ENCODE peak calls at places on chromosomes 1 and 21, in five cellular contexts. One of them, this sample, is unnamed.

GRCh38 chr1:247332215-247332900 is 691 bp upstream of the ZNF496 start:
- DNase-seq in GM12892: peak
- DNase-seq in HepG2: no peak
- DNase-seq in GM12878: no peak
- DNase-seq in SK-N-SH: peak
- DNase-seq in this sample: peak

GRCh38 chr21:27062441-27062840 is 95.6 kb upstream of the ADAMTS5 start:
- DNase-seq in GM12878: no peak
- DNase-seq in GM12892: no peak
- DNase-seq in HepG2: no peak
- DNase-seq in SK-N-SH: no peak
- DNase-seq in this sample: no peak

GRCh38 chr21:41805643-41806042 is 38.8 kb upstream of the RIPK4 start:
- DNase-seq in HepG2: no peak
- DNase-seq in SK-N-SH: no peak
- DNase-seq in GM12892: no peak
- DNase-seq in GM12878: no peak
- DNase-seq in this sample: no peak

GRCh38 chr1:237470712-237471310 is 419.9 kb downstream of the ZP4 start:
- DNase-seq in SK-N-SH: no peak
- DNase-seq in GM12892: no peak
- DNase-seq in GM12878: no peak
- DNase-seq in HepG2: no peak
- DNase-seq in this sample: no peak

GRCh38 chr1:95352767-95353166 is 118.8 kb downstream of the RWDD3 start:
- DNase-seq in SK-N-SH: no peak
- DNase-seq in HepG2: peak
- DNase-seq in GM12892: no peak
- DNase-seq in GM12878: no peak
- DNase-seq in this sample: no peak

GRCh38 chr1:191882870-191883269 is 275.4 kb upstream of the RGS18 start:
- DNase-seq in GM12878: no peak
- DNase-seq in SK-N-SH: no peak
- DNase-seq in GM12892: no peak
- DNase-seq in HepG2: no peak
- DNase-seq in this sample: no peak

GRCh38 chr1:65310078-65310587 is 790 bp downstream of the DNAJC6 start:
- DNase-seq in GM12892: no peak
- DNase-seq in SK-N-SH: peak
- DNase-seq in GM12878: no peak
- DNase-seq in HepG2: no peak
- DNase-seq in this sample: no peak

GRCh38 chr1:116092752-116093489 is 18.3 kb upstream of the MAB21L3 start:
- DNase-seq in GM12878: no peak
- DNase-seq in SK-N-SH: no peak
- DNase-seq in GM12892: no peak
- DNase-seq in HepG2: no peak
- DNase-seq in this sample: no peak

GRCh38 chr21:45016031-45016430 is 58.3 kb upstream of the ADARB1 start:
- DNase-seq in GM12892: no peak
- DNase-seq in GM12878: no peak
- DNase-seq in HepG2: no peak
- DNase-seq in SK-N-SH: no peak
- DNase-seq in this sample: no peak

GRCh38 chr1:220281159-220281574 is 8.9 kb upstream of the RAB3GAP2 start:
- DNase-seq in SK-N-SH: peak
- DNase-seq in GM12878: no peak
- DNase-seq in GM12892: no peak
- DNase-seq in HepG2: no peak
- DNase-seq in this sample: no peak

GRCh38 chr1:156284112-156284511 is at the start of gene TMEM79:
- DNase-seq in GM12892: no peak
- DNase-seq in HepG2: no peak
- DNase-seq in GM12878: no peak
- DNase-seq in SK-N-SH: no peak
- DNase-seq in this sample: no peak

GRCh38 chr1:171137580-171137979 is 46.9 kb downstream of the FMO3 start:
- DNase-seq in GM12878: no peak
- DNase-seq in GM12892: no peak
- DNase-seq in HepG2: no peak
- DNase-seq in SK-N-SH: no peak
- DNase-seq in this sample: no peak

GRCh38 chr1:56590520-56591011 is 11.2 kb upstream of the PLPP3 start:
- DNase-seq in GM12878: no peak
- DNase-seq in HepG2: peak
- DNase-seq in GM12892: no peak
- DNase-seq in SK-N-SH: no peak
- DNase-seq in this sample: no peak

GRCh38 chr1:111516008-111516535 is 12.6 kb upstream of the ADORA3 start:
- DNase-seq in GM12878: no peak
- DNase-seq in GM12892: no peak
- DNase-seq in SK-N-SH: no peak
- DNase-seq in HepG2: no peak
- DNase-seq in this sample: peak

GRCh38 chr1:22841754-22842370 is 130.8 kb downstream of the LACTBL1 start:
- DNase-seq in HepG2: no peak
- DNase-seq in GM12892: no peak
- DNase-seq in SK-N-SH: no peak
- DNase-seq in GM12878: no peak
- DNase-seq in this sample: no peak

GRCh38 chr1:192808588-192809285 is at the start of gene RGS2:
- DNase-seq in GM12878: peak
- DNase-seq in SK-N-SH: peak
- DNase-seq in HepG2: peak
- DNase-seq in GM12892: peak
- DNase-seq in this sample: peak

GRCh38 chr1:112618721-112619517 is at the start of gene ST7L:
- DNase-seq in SK-N-SH: peak
- DNase-seq in GM12892: no peak
- DNase-seq in HepG2: peak
- DNase-seq in GM12878: no peak
- DNase-seq in this sample: no peak

GRCh38 chr1:196071452-196071851 is 536.8 kb downstream of the KCNT2 start:
- DNase-seq in GM12892: no peak
- DNase-seq in SK-N-SH: no peak
- DNase-seq in HepG2: no peak
- DNase-seq in GM12878: no peak
- DNase-seq in this sample: no peak

GRCh38 chr1:244154528-244154881 is 103.4 kb downstream of the ZBTB18 start:
- DNase-seq in GM12878: no peak
- DNase-seq in SK-N-SH: no peak
- DNase-seq in HepG2: no peak
- DNase-seq in GM12892: no peak
- DNase-seq in this sample: no peak

DNA sequence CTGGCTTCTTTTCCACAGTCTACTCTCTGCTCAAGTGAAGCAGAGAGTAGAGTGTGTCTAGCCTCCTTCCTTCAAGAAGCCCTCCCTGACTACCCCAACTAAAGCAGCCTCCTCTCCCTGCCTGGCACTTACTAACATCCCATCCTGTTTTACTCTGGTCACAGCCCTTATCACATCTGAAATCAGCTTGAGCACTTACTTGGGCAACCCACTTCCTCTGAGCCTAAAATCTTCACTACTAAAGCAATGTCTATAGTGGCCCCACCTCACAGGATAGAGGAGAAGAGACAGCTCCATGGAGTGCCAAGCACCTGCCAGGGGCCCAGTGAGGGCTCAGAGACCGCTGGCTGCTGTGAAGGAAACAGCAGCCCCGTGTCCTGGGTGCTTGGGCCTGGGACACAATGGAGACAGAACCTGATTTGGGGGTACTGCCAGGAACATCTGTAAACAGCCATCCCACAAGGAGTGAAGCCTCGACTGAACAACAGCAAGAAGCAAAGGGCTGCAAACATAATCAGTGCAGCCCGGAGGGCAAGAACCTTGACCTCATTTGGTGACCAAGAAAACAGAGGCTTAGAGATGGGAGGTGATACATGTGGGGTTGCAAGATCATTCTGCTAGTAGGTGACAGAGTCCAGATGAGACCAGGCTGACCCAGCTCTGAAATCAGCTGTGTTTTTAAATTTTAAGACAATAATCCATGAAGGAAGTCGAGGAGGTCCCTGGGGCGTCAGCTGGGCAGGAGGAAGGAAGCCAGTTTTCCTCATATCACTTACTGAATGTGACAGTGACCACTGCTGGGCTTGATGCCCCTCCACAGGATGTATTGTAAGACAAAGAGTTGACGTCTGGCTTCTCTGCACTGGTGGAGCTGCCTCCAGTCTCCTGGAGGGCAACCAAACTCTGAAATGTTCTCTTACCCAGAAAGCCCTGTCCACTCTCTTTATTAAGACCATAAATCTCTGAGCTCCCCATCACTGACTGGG is 710.6 kb downstream of the MATN1 start:
- DNase-seq in GM12892: no peak
- DNase-seq in HepG2: no peak
- DNase-seq in SK-N-SH: peak
- DNase-seq in GM12878: no peak
- DNase-seq in this sample: no peak
- TF ChIP-seq TAF1 in GM12892: no peak
- TF ChIP-seq TAF1 in HepG2: no peak
- TF ChIP-seq TAF1 in SK-N-SH: no peak
- TF ChIP-seq TAF1 in GM12878: no peak
- TF ChIP-seq TAF1 in this sample: no peak

GRCh38 chr1:226990133-226990716 is 50.1 kb downstream of the COQ8A start:
- DNase-seq in GM12892: no peak
- DNase-seq in SK-N-SH: no peak
- DNase-seq in HepG2: peak
- DNase-seq in GM12878: no peak
- DNase-seq in this sample: no peak
- TF ChIP-seq TAF1 in GM12892: no peak
- TF ChIP-seq TAF1 in SK-N-SH: no peak
- TF ChIP-seq TAF1 in HepG2: no peak
- TF ChIP-seq TAF1 in GM12878: no peak
- TF ChIP-seq TAF1 in this sample: no peak

DNA sequence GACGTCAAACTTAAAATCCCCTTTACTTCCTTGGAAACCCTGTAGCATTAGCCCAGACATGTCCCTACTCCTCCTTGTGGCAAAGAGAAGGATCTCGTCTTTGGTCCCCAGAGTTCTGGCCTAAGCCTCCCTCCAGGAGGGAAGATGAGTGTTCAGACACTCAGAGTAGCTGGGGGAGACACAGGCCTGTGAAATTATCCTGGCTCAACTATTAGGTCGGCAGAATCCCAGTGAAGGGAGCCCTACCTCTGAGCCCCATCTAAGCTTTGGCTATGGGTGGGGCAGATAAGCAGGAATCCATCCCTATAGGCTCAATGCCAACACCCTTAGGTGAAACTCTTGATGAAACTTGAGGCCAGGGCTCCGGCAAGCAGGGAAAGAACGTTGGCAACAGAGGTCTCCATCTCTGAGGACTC is 1.7 kb upstream of the SFN start:
- DNase-seq in SK-N-SH: no peak
- DNase-seq in GM12892: no peak
- DNase-seq in GM12878: no peak
- DNase-seq in HepG2: no peak
- DNase-seq in this sample: no peak
- TF ChIP-seq TAF1 in SK-N-SH: no peak
- TF ChIP-seq TAF1 in GM12892: no peak
- TF ChIP-seq TAF1 in GM12878: no peak
- TF ChIP-seq TAF1 in HepG2: no peak
- TF ChIP-seq TAF1 in this sample: no peak

GRCh38 chr1:219132939-219133338 is 40.7 kb upstream of the LYPLAL1 start:
- DNase-seq in HepG2: no peak
- DNase-seq in SK-N-SH: no peak
- DNase-seq in GM12878: no peak
- DNase-seq in GM12892: no peak
- DNase-seq in this sample: no peak
- TF ChIP-seq TAF1 in HepG2: no peak
- TF ChIP-seq TAF1 in SK-N-SH: no peak
- TF ChIP-seq TAF1 in GM12878: no peak
- TF ChIP-seq TAF1 in GM12892: no peak
- TF ChIP-seq TAF1 in this sample: no peak

DNA sequence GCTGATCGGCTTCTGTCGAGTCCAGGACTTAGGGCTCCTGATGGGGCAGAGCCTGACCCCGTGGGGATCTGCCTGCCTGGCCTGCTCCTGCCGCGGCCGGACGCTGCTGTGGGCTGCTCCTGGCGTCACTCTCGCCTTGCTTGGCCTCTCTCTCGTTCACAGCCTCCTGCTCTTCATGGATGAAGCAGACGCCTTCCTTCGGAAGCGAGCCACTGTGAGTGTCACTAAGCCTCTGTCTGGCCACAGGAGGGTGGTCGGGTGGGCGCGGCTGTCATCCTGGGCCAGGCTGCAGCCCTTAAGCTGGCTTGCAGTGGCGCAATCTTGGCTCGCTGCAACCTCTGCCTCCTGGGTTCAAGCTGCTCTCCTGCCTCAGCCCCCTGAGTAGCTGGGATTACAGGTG is 16.1 kb downstream of the ATAD3B start:
- DNase-seq in HepG2: no peak
- DNase-seq in GM12892: no peak
- DNase-seq in GM12878: no peak
- DNase-seq in SK-N-SH: no peak
- DNase-seq in this sample: no peak
- TF ChIP-seq TAF1 in HepG2: no peak
- TF ChIP-seq TAF1 in GM12892: no peak
- TF ChIP-seq TAF1 in GM12878: no peak
- TF ChIP-seq TAF1 in SK-N-SH: no peak
- TF ChIP-seq TAF1 in this sample: no peak

GRCh38 chr1:71921935-71922559 is 360.3 kb downstream of the NEGR1 start:
- DNase-seq in GM12892: no peak
- DNase-seq in SK-N-SH: no peak
- DNase-seq in HepG2: no peak
- DNase-seq in GM12878: no peak
- DNase-seq in this sample: no peak
- TF ChIP-seq TAF1 in GM12892: no peak
- TF ChIP-seq TAF1 in SK-N-SH: no peak
- TF ChIP-seq TAF1 in HepG2: no peak
- TF ChIP-seq TAF1 in GM12878: no peak
- TF ChIP-seq TAF1 in this sample: no peak

DNA sequence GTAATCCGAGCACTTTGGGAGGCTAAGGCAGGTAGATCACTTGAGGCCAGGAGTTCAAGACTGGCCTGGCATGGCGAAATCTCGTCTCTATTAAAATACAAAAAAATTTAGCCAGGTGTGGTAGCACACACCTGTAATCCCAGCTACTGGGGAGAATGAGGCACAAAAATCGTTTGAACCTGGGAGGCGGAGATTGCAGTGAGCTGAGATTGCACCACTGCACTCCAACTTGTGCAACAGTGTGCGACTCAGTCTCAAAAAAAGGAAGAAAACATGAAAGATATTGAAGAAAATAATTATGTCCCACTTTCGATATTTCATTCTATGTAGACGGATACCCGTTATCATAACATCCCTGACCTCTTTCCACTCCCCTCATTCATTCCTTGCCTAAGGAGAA is 19.2 kb downstream of the TUT4 start:
- DNase-seq in GM12878: no peak
- DNase-seq in SK-N-SH: no peak
- DNase-seq in GM12892: no peak
- DNase-seq in HepG2: no peak
- DNase-seq in this sample: no peak
- TF ChIP-seq TAF1 in GM12878: no peak
- TF ChIP-seq TAF1 in SK-N-SH: no peak
- TF ChIP-seq TAF1 in GM12892: no peak
- TF ChIP-seq TAF1 in HepG2: no peak
- TF ChIP-seq TAF1 in this sample: no peak